ENCODE peak calls at places on chromosomes 12 and 14, in eight cellular contexts. Z, E, C, O, D, S, Y and P are unnamed samples.

GRCh38 chr14:23551266-23552028 is at the start of gene ZFHX2:
- DNase-seq in Z (peak; percentile 71), E (peak; percentile 84), C (peak; percentile 89), O (peak; percentile 86), D (peak; percentile 72), S (no peak), Y (peak; percentile 92), P (no peak)

GRCh38 chr12:42094277-42094676 is 50.4 kb downstream of the GXYLT1 start:
- DNase-seq in Z (no peak), E (peak; percentile 8), C (no peak), O (no peak), D (peak; percentile 79), S (peak; percentile 16), Y (no peak), P (no peak)

GRCh38 chr12:131642101-131642540 is 68.8 kb upstream of the SFSWAP start:
- DNase-seq in Z (no peak), E (no peak), C (no peak), O (no peak), D (no peak), S (no peak), Y (peak; percentile 71), P (no peak)

GRCh38 chr14:30243805-30244204 is 315.2 kb upstream of the G2E3 start:
- DNase-seq in Z (no peak), E (no peak), C (no peak), O (no peak), D (peak; percentile 93), S (peak; percentile 27), Y (no peak), P (no peak)

GRCh38 chr12:56119361-56119796 is 1.3 kb downstream of the ZC3H10 start:
- DNase-seq in Z (peak; percentile 55), E (peak; percentile 47), C (peak; percentile 62), O (peak; percentile 74), D (peak; percentile 95), S (peak; percentile 92), Y (peak; percentile 81), P (peak; percentile 83)

GRCh38 chr12:93592641-93593396 is 20.3 kb downstream of the SOCS2 start:
- DNase-seq in Z (no peak), E (no peak), C (no peak), O (no peak), D (no peak), S (no peak), Y (no peak), P (no peak)

GRCh38 chr12:77943466-77943865 is 112.8 kb downstream of the NAV3 start:
- DNase-seq in Z (no peak), E (no peak), C (no peak), O (no peak), D (peak; percentile 90), S (peak; percentile 47), Y (no peak), P (no peak)

GRCh38 chr14:88798161-88798560 is 5.4 kb upstream of the EML5 start:
- DNase-seq in Z (no peak), E (no peak), C (peak; percentile 47), O (no peak), D (no peak), S (no peak), Y (no peak), P (no peak)

GRCh38 chr12:44847888-44848770 is 28.0 kb downstream of the NELL2 start:
- DNase-seq in Z (peak; percentile 72), E (peak; percentile 36), C (no peak), O (peak; percentile 82), D (no peak), S (no peak), Y (no peak), P (no peak)

GRCh38 chr14:91361236-91361811 is 56.3 kb downstream of the CCDC88C start:
- DNase-seq in Z (no peak), E (no peak), C (no peak), O (no peak), D (no peak), S (no peak), Y (no peak), P (no peak)

GRCh38 chr14:89033756-89034155 is 209.3 kb downstream of the TTC8 start:
- DNase-seq in Z (no peak), E (no peak), C (no peak), O (no peak), D (no peak), S (no peak), Y (no peak), P (no peak)

GRCh38 chr12:131950182-131950913 is 606 bp downstream of the EP400 start:
- DNase-seq in Z (peak; percentile 52), E (peak; percentile 32), C (peak; percentile 36), O (peak; percentile 55), D (peak; percentile 48), S (no peak), Y (peak; percentile 25), P (no peak)

GRCh38 chr12:92334552-92334951 is 188.9 kb upstream of the BTG1 start:
- DNase-seq in Z (no peak), E (no peak), C (no peak), O (no peak), D (no peak), S (no peak), Y (no peak), P (no peak)

GRCh38 chr12:129530517-129530916 is 373.3 kb downstream of the TMEM132D start:
- DNase-seq in Z (no peak), E (no peak), C (no peak), O (no peak), D (no peak), S (no peak), Y (no peak), P (no peak)

GRCh38 chr14:95065411-95065810 is 91.9 kb downstream of the DICER1 start:
- DNase-seq in Z (no peak), E (no peak), C (no peak), O (no peak), D (no peak), S (no peak), Y (no peak), P (no peak)

GRCh38 chr14:96104469-96105057 is 65.4 kb downstream of the C14orf132 start:
- DNase-seq in Z (no peak), E (no peak), C (no peak), O (no peak), D (peak; percentile 98), S (peak; percentile 95), Y (no peak), P (peak; percentile 94)

GRCh38 chr14:100871234-100872186 is 32.0 kb downstream of the RTL1 start:
- DNase-seq in Z (no peak), E (no peak), C (no peak), O (no peak), D (peak; percentile 86), S (peak; percentile 6), Y (no peak), P (no peak)

GRCh38 chr12:114682920-114683708 is 861 bp downstream of the TBX3 start:
- DNase-seq in Z (no peak), E (no peak), C (peak; percentile 39), O (no peak), D (peak; percentile 43), S (no peak), Y (peak; percentile 66), P (no peak)